ENCODE peak calls at places on chromosome 19, in seven cellular contexts. One of them, this sample, is unnamed.

GRCh38 chr19:55264531-55264930 is 5.7 kb upstream of the PPP6R1 start:
- DNase-seq in nucleus accumbens: no peak
- DNase-seq in T-helper 1 cell: no peak
- DNase-seq in activated CD8-positive, alpha-beta memory T cell treated with anti-CD3 and anti-CD28 coated beads for 48 hours: no peak
- DNase-seq in MCF 10A: no peak
- DNase-seq in retina: no peak
- DNase-seq in hypothalamus: no peak
- DNase-seq in this sample: no peak

GRCh38 chr19:35357867-35358573 is at the start of gene FFAR3:
- DNase-seq in nucleus accumbens: no peak
- DNase-seq in T-helper 1 cell: no peak
- DNase-seq in activated CD8-positive, alpha-beta memory T cell treated with anti-CD3 and anti-CD28 coated beads for 48 hours: no peak
- DNase-seq in MCF 10A: peak; percentile 30
- DNase-seq in retina: no peak
- DNase-seq in hypothalamus: no peak
- DNase-seq in this sample: no peak

GRCh38 chr19:6963937-6964336 is 57.3 kb downstream of the MBD3L2B start:
- DNase-seq in nucleus accumbens: no peak
- DNase-seq in T-helper 1 cell: peak; percentile 28
- DNase-seq in activated CD8-positive, alpha-beta memory T cell treated with anti-CD3 and anti-CD28 coated beads for 48 hours: peak; percentile 14
- DNase-seq in MCF 10A: peak; percentile 22
- DNase-seq in retina: no peak
- DNase-seq in hypothalamus: no peak
- DNase-seq in this sample: no peak

GRCh38 chr19:37583340-37583739 is 11.3 kb downstream of the ZNF571 start:
- DNase-seq in nucleus accumbens: no peak
- DNase-seq in T-helper 1 cell: no peak
- DNase-seq in activated CD8-positive, alpha-beta memory T cell treated with anti-CD3 and anti-CD28 coated beads for 48 hours: no peak
- DNase-seq in MCF 10A: no peak
- DNase-seq in retina: no peak
- DNase-seq in hypothalamus: no peak
- DNase-seq in this sample: no peak

GRCh38 chr19:4456566-4456842 is 1.1 kb downstream of the UBXN6 start:
- DNase-seq in nucleus accumbens: peak; percentile 27
- DNase-seq in T-helper 1 cell: no peak
- DNase-seq in activated CD8-positive, alpha-beta memory T cell treated with anti-CD3 and anti-CD28 coated beads for 48 hours: no peak
- DNase-seq in MCF 10A: peak; percentile 42
- DNase-seq in retina: peak; percentile 74
- DNase-seq in hypothalamus: no peak
- DNase-seq in this sample: no peak

GRCh38 chr19:44738603-44739585 is 9.6 kb upstream of the BCL3 start:
- DNase-seq in nucleus accumbens: no peak
- DNase-seq in T-helper 1 cell: no peak
- DNase-seq in activated CD8-positive, alpha-beta memory T cell treated with anti-CD3 and anti-CD28 coated beads for 48 hours: no peak
- DNase-seq in MCF 10A: no peak
- DNase-seq in retina: no peak
- DNase-seq in hypothalamus: no peak
- DNase-seq in this sample: no peak

GRCh38 chr19:14325863-14326262 is 55.4 kb upstream of the ADGRE5 start:
- DNase-seq in nucleus accumbens: no peak
- DNase-seq in T-helper 1 cell: no peak
- DNase-seq in activated CD8-positive, alpha-beta memory T cell treated with anti-CD3 and anti-CD28 coated beads for 48 hours: no peak
- DNase-seq in MCF 10A: no peak
- DNase-seq in retina: no peak
- DNase-seq in hypothalamus: no peak
- DNase-seq in this sample: no peak

GRCh38 chr19:6720369-6721112 is at the start of gene C3:
- DNase-seq in nucleus accumbens: peak; percentile 23
- DNase-seq in T-helper 1 cell: no peak
- DNase-seq in activated CD8-positive, alpha-beta memory T cell treated with anti-CD3 and anti-CD28 coated beads for 48 hours: no peak
- DNase-seq in MCF 10A: peak; percentile 98
- DNase-seq in retina: no peak
- DNase-seq in hypothalamus: no peak
- DNase-seq in this sample: peak; percentile 35

GRCh38 chr19:46753420-46754155 is 7.3 kb upstream of the STRN4 start:
- DNase-seq in nucleus accumbens: no peak
- DNase-seq in T-helper 1 cell: peak; percentile 69
- DNase-seq in activated CD8-positive, alpha-beta memory T cell treated with anti-CD3 and anti-CD28 coated beads for 48 hours: no peak
- DNase-seq in MCF 10A: peak; percentile 69
- DNase-seq in retina: peak; percentile 45
- DNase-seq in hypothalamus: no peak
- DNase-seq in this sample: no peak

GRCh38 chr19:7869910-7870511 is 4.2 kb downstream of the PRR36 start:
- DNase-seq in nucleus accumbens: peak; percentile 50
- DNase-seq in T-helper 1 cell: peak; percentile 60
- DNase-seq in activated CD8-positive, alpha-beta memory T cell treated with anti-CD3 and anti-CD28 coated beads for 48 hours: no peak
- DNase-seq in MCF 10A: peak; percentile 85
- DNase-seq in retina: no peak
- DNase-seq in hypothalamus: no peak
- DNase-seq in this sample: no peak

GRCh38 chr19:46875234-46875633 is 14.4 kb downstream of the ARHGAP35 start:
- DNase-seq in nucleus accumbens: no peak
- DNase-seq in T-helper 1 cell: no peak
- DNase-seq in activated CD8-positive, alpha-beta memory T cell treated with anti-CD3 and anti-CD28 coated beads for 48 hours: no peak
- DNase-seq in MCF 10A: no peak
- DNase-seq in retina: no peak
- DNase-seq in hypothalamus: no peak
- DNase-seq in this sample: no peak

GRCh38 chr19:39131255-39131755 is 5.7 kb downstream of the PAK4 start:
- DNase-seq in nucleus accumbens: no peak
- DNase-seq in T-helper 1 cell: no peak
- DNase-seq in activated CD8-positive, alpha-beta memory T cell treated with anti-CD3 and anti-CD28 coated beads for 48 hours: no peak
- DNase-seq in MCF 10A: no peak
- DNase-seq in retina: no peak
- DNase-seq in hypothalamus: no peak
- DNase-seq in this sample: no peak

GRCh38 chr19:30163663-30164062 is 208.5 kb upstream of the ZNF536 start:
- DNase-seq in nucleus accumbens: no peak
- DNase-seq in T-helper 1 cell: no peak
- DNase-seq in activated CD8-positive, alpha-beta memory T cell treated with anti-CD3 and anti-CD28 coated beads for 48 hours: no peak
- DNase-seq in MCF 10A: no peak
- DNase-seq in retina: no peak
- DNase-seq in hypothalamus: no peak
- DNase-seq in this sample: no peak

GRCh38 chr19:19544257-19545127 is 6.4 kb downstream of the CILP2 start:
- DNase-seq in nucleus accumbens: no peak
- DNase-seq in T-helper 1 cell: no peak
- DNase-seq in activated CD8-positive, alpha-beta memory T cell treated with anti-CD3 and anti-CD28 coated beads for 48 hours: no peak
- DNase-seq in MCF 10A: no peak
- DNase-seq in retina: no peak
- DNase-seq in hypothalamus: no peak
- DNase-seq in this sample: no peak

GRCh38 chr19:8532170-8532569 is 18.2 kb upstream of the ZNF414 start:
- DNase-seq in nucleus accumbens: no peak
- DNase-seq in T-helper 1 cell: no peak
- DNase-seq in activated CD8-positive, alpha-beta memory T cell treated with anti-CD3 and anti-CD28 coated beads for 48 hours: no peak
- DNase-seq in MCF 10A: no peak
- DNase-seq in retina: no peak
- DNase-seq in hypothalamus: no peak
- DNase-seq in this sample: no peak

GRCh38 chr19:29551774-29552173 is 26.0 kb downstream of the VSTM2B start:
- DNase-seq in nucleus accumbens: no peak
- DNase-seq in T-helper 1 cell: no peak
- DNase-seq in activated CD8-positive, alpha-beta memory T cell treated with anti-CD3 and anti-CD28 coated beads for 48 hours: no peak
- DNase-seq in MCF 10A: no peak
- DNase-seq in retina: no peak
- DNase-seq in hypothalamus: no peak
- DNase-seq in this sample: no peak

GRCh38 chr19:5691205-5691929 is 1.3 kb downstream of the RPL36 start:
- DNase-seq in nucleus accumbens: peak; percentile 43
- DNase-seq in T-helper 1 cell: peak; percentile 36
- DNase-seq in activated CD8-positive, alpha-beta memory T cell treated with anti-CD3 and anti-CD28 coated beads for 48 hours: peak; percentile 31
- DNase-seq in MCF 10A: peak; percentile 63
- DNase-seq in retina: peak; percentile 45
- DNase-seq in hypothalamus: no peak
- DNase-seq in this sample: no peak

GRCh38 chr19:50896591-50897190 is 14.5 kb downstream of the KLK4 start:
- DNase-seq in nucleus accumbens: no peak
- DNase-seq in T-helper 1 cell: no peak
- DNase-seq in activated CD8-positive, alpha-beta memory T cell treated with anti-CD3 and anti-CD28 coated beads for 48 hours: no peak
- DNase-seq in MCF 10A: peak; percentile 38
- DNase-seq in retina: no peak
- DNase-seq in hypothalamus: no peak
- DNase-seq in this sample: no peak

GRCh38 chr19:47469719-47470118 is 2.0 kb downstream of the SLC8A2 start:
- DNase-seq in nucleus accumbens: no peak
- DNase-seq in T-helper 1 cell: no peak
- DNase-seq in activated CD8-positive, alpha-beta memory T cell treated with anti-CD3 and anti-CD28 coated beads for 48 hours: no peak
- DNase-seq in MCF 10A: no peak
- DNase-seq in retina: no peak
- DNase-seq in hypothalamus: no peak
- DNase-seq in this sample: peak; percentile 79

GRCh38 chr19:43820098-43820860 is 6.8 kb upstream of the ZNF283 start:
- DNase-seq in nucleus accumbens: peak; percentile 69
- DNase-seq in T-helper 1 cell: no peak
- DNase-seq in activated CD8-positive, alpha-beta memory T cell treated with anti-CD3 and anti-CD28 coated beads for 48 hours: no peak
- DNase-seq in MCF 10A: no peak
- DNase-seq in retina: peak; percentile 59
- DNase-seq in hypothalamus: no peak
- DNase-seq in this sample: peak; percentile 16

GRCh38 chr19:4988770-4989251 is 19.9 kb downstream of the KDM4B start:
- DNase-seq in nucleus accumbens: no peak
- DNase-seq in T-helper 1 cell: no peak
- DNase-seq in activated CD8-positive, alpha-beta memory T cell treated with anti-CD3 and anti-CD28 coated beads for 48 hours: no peak
- DNase-seq in MCF 10A: no peak
- DNase-seq in retina: no peak
- DNase-seq in hypothalamus: no peak
- DNase-seq in this sample: peak; percentile 39

GRCh38 chr19:10339380-10339960 is at the start of gene ICAM3:
- DNase-seq in nucleus accumbens: no peak
- DNase-seq in T-helper 1 cell: peak; percentile 45
- DNase-seq in activated CD8-positive, alpha-beta memory T cell treated with anti-CD3 and anti-CD28 coated beads for 48 hours: peak; percentile 50
- DNase-seq in MCF 10A: no peak
- DNase-seq in retina: no peak
- DNase-seq in hypothalamus: no peak
- DNase-seq in this sample: no peak

GRCh38 chr19:11012507-11012906 is 51.7 kb downstream of the SMARCA4 start:
- DNase-seq in nucleus accumbens: no peak
- DNase-seq in T-helper 1 cell: no peak
- DNase-seq in activated CD8-positive, alpha-beta memory T cell treated with anti-CD3 and anti-CD28 coated beads for 48 hours: no peak
- DNase-seq in MCF 10A: no peak
- DNase-seq in retina: no peak
- DNase-seq in hypothalamus: no peak
- DNase-seq in this sample: no peak